ENCODE peak calls at places on chromosomes 5 and 9, in four cellular contexts. One of them, this sample, is unnamed.

GRCh38 chr9:131960805-131961495 is 118.7 kb downstream of the MED27 start:
- DNase-seq in spleen: no peak
- DNase-seq in stimulated activated CD4-positive, alpha-beta T cell treated with anti-CD3 and anti-CD28 coated beads, Interleukin-15, amount 100 ng/mL, for 48 hours: no peak
- DNase-seq in cardiac fibroblast: no peak
- DNase-seq in this sample: no peak

GRCh38 chr5:150131978-150132694 is 23.5 kb downstream of the PDGFRB start:
- DNase-seq in spleen: no peak
- DNase-seq in stimulated activated CD4-positive, alpha-beta T cell treated with anti-CD3 and anti-CD28 coated beads, Interleukin-15, amount 100 ng/mL, for 48 hours: no peak
- DNase-seq in cardiac fibroblast: no peak
- DNase-seq in this sample: no peak

GRCh38 chr5:133927616-133928180 is 40.7 kb downstream of the C5orf15 start:
- DNase-seq in spleen: no peak
- DNase-seq in stimulated activated CD4-positive, alpha-beta T cell treated with anti-CD3 and anti-CD28 coated beads, Interleukin-15, amount 100 ng/mL, for 48 hours: no peak
- DNase-seq in cardiac fibroblast: no peak
- DNase-seq in this sample: no peak

GRCh38 chr9:122552812-122553211 is at the start of gene OR1N2:
- DNase-seq in spleen: no peak
- DNase-seq in stimulated activated CD4-positive, alpha-beta T cell treated with anti-CD3 and anti-CD28 coated beads, Interleukin-15, amount 100 ng/mL, for 48 hours: no peak
- DNase-seq in cardiac fibroblast: no peak
- DNase-seq in this sample: no peak

GRCh38 chr9:133356391-133357091 is at the start of the genes SURF1 and SURF2:
- DNase-seq in spleen: peak; percentile 98
- DNase-seq in stimulated activated CD4-positive, alpha-beta T cell treated with anti-CD3 and anti-CD28 coated beads, Interleukin-15, amount 100 ng/mL, for 48 hours: peak; percentile 78
- DNase-seq in cardiac fibroblast: peak; percentile 67
- DNase-seq in this sample: peak; percentile 44

GRCh38 chr9:34866614-34867013 is 91.5 kb upstream of the PHF24 start:
- DNase-seq in spleen: no peak
- DNase-seq in stimulated activated CD4-positive, alpha-beta T cell treated with anti-CD3 and anti-CD28 coated beads, Interleukin-15, amount 100 ng/mL, for 48 hours: no peak
- DNase-seq in cardiac fibroblast: no peak
- DNase-seq in this sample: no peak

GRCh38 chr9:137482094-137482781 is 23.1 kb upstream of the NSMF start:
- DNase-seq in spleen: peak; percentile 73
- DNase-seq in stimulated activated CD4-positive, alpha-beta T cell treated with anti-CD3 and anti-CD28 coated beads, Interleukin-15, amount 100 ng/mL, for 48 hours: no peak
- DNase-seq in cardiac fibroblast: peak; percentile 76
- DNase-seq in this sample: peak; percentile 47

GRCh38 chr9:125961037-125961436 is 213.9 kb downstream of the PBX3 start:
- DNase-seq in spleen: no peak
- DNase-seq in stimulated activated CD4-positive, alpha-beta T cell treated with anti-CD3 and anti-CD28 coated beads, Interleukin-15, amount 100 ng/mL, for 48 hours: no peak
- DNase-seq in cardiac fibroblast: no peak
- DNase-seq in this sample: no peak

GRCh38 chr5:171131499-171131898 is 177.5 kb upstream of the TLX3 start:
- DNase-seq in spleen: no peak
- DNase-seq in stimulated activated CD4-positive, alpha-beta T cell treated with anti-CD3 and anti-CD28 coated beads, Interleukin-15, amount 100 ng/mL, for 48 hours: no peak
- DNase-seq in cardiac fibroblast: no peak
- DNase-seq in this sample: no peak

GRCh38 chr5:141514330-141515111 is 25.6 kb downstream of the PCDHGC5 start:
- DNase-seq in spleen: no peak
- DNase-seq in stimulated activated CD4-positive, alpha-beta T cell treated with anti-CD3 and anti-CD28 coated beads, Interleukin-15, amount 100 ng/mL, for 48 hours: no peak
- DNase-seq in cardiac fibroblast: peak; percentile 43
- DNase-seq in this sample: peak; percentile 28

This sample was measured in endothelial cell of umbilical vein.